ENCODE peak calls at places on chromosome 3, in seven cellular contexts. One of them, this sample, is unnamed.
A peak's percentile ranks its signal among the peaks of the same experiment; 100 is the strongest.

GRCh38 chr3:62527484-62527883 is 154.1 kb upstream of the FEZF2 start:
- DNase-seq in IMR-90: no peak
- DNase-seq in neuronal stem cell: no peak
- DNase-seq in mesenchymal stem cell: no peak
- DNase-seq in H9: no peak
- DNase-seq in H1: no peak
- DNase-seq in trophoblast cell: no peak
- DNase-seq in this sample: peak; percentile 48

GRCh38 chr3:145952541-145952940 is 208.4 kb downstream of the PLOD2 start:
- DNase-seq in IMR-90: peak; percentile 57
- DNase-seq in neuronal stem cell: no peak
- DNase-seq in mesenchymal stem cell: peak; percentile 8
- DNase-seq in H9: no peak
- DNase-seq in H1: no peak
- DNase-seq in trophoblast cell: no peak
- DNase-seq in this sample: no peak

GRCh38 chr3:101074518-101074917 is 81.3 kb upstream of the ABI3BP start:
- DNase-seq in IMR-90: no peak
- DNase-seq in neuronal stem cell: no peak
- DNase-seq in mesenchymal stem cell: no peak
- DNase-seq in H9: no peak
- DNase-seq in H1: no peak
- DNase-seq in trophoblast cell: no peak
- DNase-seq in this sample: no peak

GRCh38 chr3:171169866-171170265 is 143.3 kb upstream of the SLC2A2 start:
- DNase-seq in IMR-90: no peak
- DNase-seq in neuronal stem cell: no peak
- DNase-seq in mesenchymal stem cell: no peak
- DNase-seq in H9: no peak
- DNase-seq in H1: no peak
- DNase-seq in trophoblast cell: no peak
- DNase-seq in this sample: no peak

GRCh38 chr3:193040836-193041672 is 123.4 kb upstream of the MB21D2 start:
- DNase-seq in IMR-90: peak; percentile 60
- DNase-seq in neuronal stem cell: peak; percentile 11
- DNase-seq in mesenchymal stem cell: peak; percentile 71
- DNase-seq in H9: no peak
- DNase-seq in H1: no peak
- DNase-seq in trophoblast cell: no peak
- DNase-seq in this sample: peak; percentile 74

GRCh38 chr3:102400142-102400541 is 34.7 kb upstream of the ZPLD1 start:
- DNase-seq in IMR-90: peak; percentile 71
- DNase-seq in neuronal stem cell: no peak
- DNase-seq in mesenchymal stem cell: peak; percentile 2
- DNase-seq in H9: no peak
- DNase-seq in H1: no peak
- DNase-seq in trophoblast cell: no peak
- DNase-seq in this sample: no peak

GRCh38 chr3:45387636-45388348 is 584 bp upstream of the LARS2 start:
- DNase-seq in IMR-90: no peak
- DNase-seq in neuronal stem cell: no peak
- DNase-seq in mesenchymal stem cell: no peak
- DNase-seq in H9: no peak
- DNase-seq in H1: no peak
- DNase-seq in trophoblast cell: peak; percentile 65
- DNase-seq in this sample: no peak

GRCh38 chr3:126360714-126361060 is 3.5 kb upstream of the KLF15 start:
- DNase-seq in IMR-90: no peak
- DNase-seq in neuronal stem cell: no peak
- DNase-seq in mesenchymal stem cell: no peak
- DNase-seq in H9: no peak
- DNase-seq in H1: no peak
- DNase-seq in trophoblast cell: no peak
- DNase-seq in this sample: no peak

GRCh38 chr3:158762701-158763100 is 30.4 kb upstream of the RARRES1 start:
- DNase-seq in IMR-90: no peak
- DNase-seq in neuronal stem cell: no peak
- DNase-seq in mesenchymal stem cell: no peak
- DNase-seq in H9: no peak
- DNase-seq in H1: no peak
- DNase-seq in trophoblast cell: no peak
- DNase-seq in this sample: no peak

GRCh38 chr3:116001063-116001765 is 377.9 kb downstream of the GAP43 start:
- DNase-seq in IMR-90: peak; percentile 30
- DNase-seq in neuronal stem cell: no peak
- DNase-seq in mesenchymal stem cell: no peak
- DNase-seq in H9: no peak
- DNase-seq in H1: no peak
- DNase-seq in trophoblast cell: no peak
- DNase-seq in this sample: no peak

GRCh38 chr3:99925584-99925983 is 107.9 kb downstream of the CMSS1 start:
- DNase-seq in IMR-90: peak; percentile 89
- DNase-seq in neuronal stem cell: no peak
- DNase-seq in mesenchymal stem cell: peak; percentile 77
- DNase-seq in H9: no peak
- DNase-seq in H1: no peak
- DNase-seq in trophoblast cell: no peak
- DNase-seq in this sample: no peak

GRCh38 chr3:188212308-188212969 is 58.5 kb downstream of the LPP start:
- DNase-seq in IMR-90: peak; percentile 89
- DNase-seq in neuronal stem cell: no peak
- DNase-seq in mesenchymal stem cell: peak; percentile 94
- DNase-seq in H9: no peak
- DNase-seq in H1: peak; percentile 38
- DNase-seq in trophoblast cell: no peak
- DNase-seq in this sample: peak; percentile 87

GRCh38 chr3:53996153-53996861 is 104.6 kb upstream of the SELENOK start:
- DNase-seq in IMR-90: no peak
- DNase-seq in neuronal stem cell: no peak
- DNase-seq in mesenchymal stem cell: no peak
- DNase-seq in H9: no peak
- DNase-seq in H1: no peak
- DNase-seq in trophoblast cell: peak; percentile 87
- DNase-seq in this sample: peak; percentile 42

GRCh38 chr3:75332784-75333183 is 331.3 kb upstream of the FRG2C start:
- DNase-seq in IMR-90: peak; percentile 78
- DNase-seq in neuronal stem cell: no peak
- DNase-seq in mesenchymal stem cell: no peak
- DNase-seq in H9: no peak
- DNase-seq in H1: no peak
- DNase-seq in trophoblast cell: no peak
- DNase-seq in this sample: no peak

GRCh38 chr3:123102826-123103225 is 36.0 kb downstream of the PDIA5 start:
- DNase-seq in IMR-90: no peak
- DNase-seq in neuronal stem cell: no peak
- DNase-seq in mesenchymal stem cell: no peak
- DNase-seq in H9: no peak
- DNase-seq in H1: no peak
- DNase-seq in trophoblast cell: no peak
- DNase-seq in this sample: no peak

GRCh38 chr3:122112754-122113153 is 57.6 kb downstream of the CD86 start:
- DNase-seq in IMR-90: no peak
- DNase-seq in neuronal stem cell: no peak
- DNase-seq in mesenchymal stem cell: no peak
- DNase-seq in H9: no peak
- DNase-seq in H1: no peak
- DNase-seq in trophoblast cell: no peak
- DNase-seq in this sample: no peak

GRCh38 chr3:12135029-12135634 is 23.6 kb downstream of the TIMP4 start:
- DNase-seq in IMR-90: peak; percentile 64
- DNase-seq in neuronal stem cell: peak; percentile 33
- DNase-seq in mesenchymal stem cell: peak; percentile 67
- DNase-seq in H9: peak; percentile 76
- DNase-seq in H1: peak; percentile 17
- DNase-seq in trophoblast cell: peak; percentile 51
- DNase-seq in this sample: peak; percentile 70

GRCh38 chr3:183809209-183809608 is 16.2 kb downstream of the MAP6D1 start:
- DNase-seq in IMR-90: no peak
- DNase-seq in neuronal stem cell: no peak
- DNase-seq in mesenchymal stem cell: no peak
- DNase-seq in H9: no peak
- DNase-seq in H1: no peak
- DNase-seq in trophoblast cell: no peak
- DNase-seq in this sample: no peak

GRCh38 chr3:151379083-151379734 is 5.3 kb downstream of the P2RY12 start:
- DNase-seq in IMR-90: no peak
- DNase-seq in neuronal stem cell: peak; percentile 11
- DNase-seq in mesenchymal stem cell: peak; percentile 28
- DNase-seq in H9: peak; percentile 65
- DNase-seq in H1: no peak
- DNase-seq in trophoblast cell: no peak
- DNase-seq in this sample: peak; percentile 60

GRCh38 chr3:71576966-71577459 is 6.5 kb downstream of the FOXP1 start:
- DNase-seq in IMR-90: no peak
- DNase-seq in neuronal stem cell: no peak
- DNase-seq in mesenchymal stem cell: no peak
- DNase-seq in H9: no peak
- DNase-seq in H1: no peak
- DNase-seq in trophoblast cell: no peak
- DNase-seq in this sample: no peak

GRCh38 chr3:159798951-159799350 is 189.7 kb upstream of the IL12A start:
- DNase-seq in IMR-90: peak; percentile 75
- DNase-seq in neuronal stem cell: no peak
- DNase-seq in mesenchymal stem cell: peak; percentile 82
- DNase-seq in H9: no peak
- DNase-seq in H1: no peak
- DNase-seq in trophoblast cell: peak; percentile 57
- DNase-seq in this sample: peak; percentile 65

GRCh38 chr3:18424213-18424861 is 802 bp downstream of the SATB1 start:
- DNase-seq in IMR-90: no peak
- DNase-seq in neuronal stem cell: no peak
- DNase-seq in mesenchymal stem cell: no peak
- DNase-seq in H9: peak; percentile 56
- DNase-seq in H1: no peak
- DNase-seq in trophoblast cell: no peak
- DNase-seq in this sample: no peak

GRCh38 chr3:187368765-187369450 is 723 bp downstream of the RTP4 start:
- DNase-seq in IMR-90: no peak
- DNase-seq in neuronal stem cell: no peak
- DNase-seq in mesenchymal stem cell: no peak
- DNase-seq in H9: no peak
- DNase-seq in H1: no peak
- DNase-seq in trophoblast cell: no peak
- DNase-seq in this sample: no peak

GRCh38 chr3:49616491-49616941 is 57.6 kb upstream of the APEH start:
- DNase-seq in IMR-90: peak; percentile 56
- DNase-seq in neuronal stem cell: no peak
- DNase-seq in mesenchymal stem cell: no peak
- DNase-seq in H9: peak; percentile 32
- DNase-seq in H1: no peak
- DNase-seq in trophoblast cell: no peak
- DNase-seq in this sample: no peak

GRCh38 chr3:8020047-8020446 is 481.6 kb upstream of the LMCD1 start:
- DNase-seq in IMR-90: no peak
- DNase-seq in neuronal stem cell: no peak
- DNase-seq in mesenchymal stem cell: no peak
- DNase-seq in H9: no peak
- DNase-seq in H1: no peak
- DNase-seq in trophoblast cell: no peak
- DNase-seq in this sample: no peak

GRCh38 chr3:18729671-18730070 is 304.5 kb upstream of the SATB1 start:
- DNase-seq in IMR-90: no peak
- DNase-seq in neuronal stem cell: no peak
- DNase-seq in mesenchymal stem cell: no peak
- DNase-seq in H9: no peak
- DNase-seq in H1: no peak
- DNase-seq in trophoblast cell: no peak
- DNase-seq in this sample: peak; percentile 12

GRCh38 chr3:53495518-53496501 is 1.4 kb downstream of the CACNA1D start:
- DNase-seq in IMR-90: no peak
- DNase-seq in neuronal stem cell: no peak
- DNase-seq in mesenchymal stem cell: no peak
- DNase-seq in H9: peak; percentile 45
- DNase-seq in H1: no peak
- DNase-seq in trophoblast cell: no peak
- DNase-seq in this sample: no peak

GRCh38 chr3:179884136-179884535 is 152.6 kb downstream of the PEX5L start:
- DNase-seq in IMR-90: no peak
- DNase-seq in neuronal stem cell: no peak
- DNase-seq in mesenchymal stem cell: no peak
- DNase-seq in H9: no peak
- DNase-seq in H1: no peak
- DNase-seq in trophoblast cell: no peak
- DNase-seq in this sample: no peak

GRCh38 chr3:29215948-29216347 is 64.9 kb upstream of the RBMS3 start:
- DNase-seq in IMR-90: peak; percentile 53
- DNase-seq in neuronal stem cell: no peak
- DNase-seq in mesenchymal stem cell: no peak
- DNase-seq in H9: no peak
- DNase-seq in H1: no peak
- DNase-seq in trophoblast cell: no peak
- DNase-seq in this sample: no peak

GRCh38 chr3:29212789-29213433 is 68.0 kb upstream of the RBMS3 start:
- DNase-seq in IMR-90: no peak
- DNase-seq in neuronal stem cell: no peak
- DNase-seq in mesenchymal stem cell: no peak
- DNase-seq in H9: no peak
- DNase-seq in H1: no peak
- DNase-seq in trophoblast cell: no peak
- DNase-seq in this sample: no peak
- H3K23ac ChIP-seq in IMR-90: no peak overlapping the region
- H3K23ac ChIP-seq in neuronal stem cell: no peak overlapping the region
- H3K23ac ChIP-seq in mesenchymal stem cell: no peak overlapping the region
- H3K23ac ChIP-seq in H9: no peak overlapping the region
- H3K23ac ChIP-seq in H1: no peak overlapping the region
- H3K23ac ChIP-seq in trophoblast cell: no peak overlapping the region
- H3K23ac ChIP-seq in this sample: no peak overlapping the region

GRCh38 chr3:142863965-142864924 is 24.6 kb downstream of the PCOLCE2 start:
- DNase-seq in IMR-90: no peak
- DNase-seq in neuronal stem cell: no peak
- DNase-seq in mesenchymal stem cell: no peak
- DNase-seq in H9: no peak
- DNase-seq in H1: no peak
- DNase-seq in trophoblast cell: no peak
- DNase-seq in this sample: no peak
- H3K23ac ChIP-seq in IMR-90: no peak overlapping the region
- H3K23ac ChIP-seq in neuronal stem cell: no peak overlapping the region
- H3K23ac ChIP-seq in mesenchymal stem cell: no peak overlapping the region
- H3K23ac ChIP-seq in H9: no peak overlapping the region
- H3K23ac ChIP-seq in H1: no peak overlapping the region
- H3K23ac ChIP-seq in trophoblast cell: no peak overlapping the region
- H3K23ac ChIP-seq in this sample: no peak overlapping the region

DNA sequence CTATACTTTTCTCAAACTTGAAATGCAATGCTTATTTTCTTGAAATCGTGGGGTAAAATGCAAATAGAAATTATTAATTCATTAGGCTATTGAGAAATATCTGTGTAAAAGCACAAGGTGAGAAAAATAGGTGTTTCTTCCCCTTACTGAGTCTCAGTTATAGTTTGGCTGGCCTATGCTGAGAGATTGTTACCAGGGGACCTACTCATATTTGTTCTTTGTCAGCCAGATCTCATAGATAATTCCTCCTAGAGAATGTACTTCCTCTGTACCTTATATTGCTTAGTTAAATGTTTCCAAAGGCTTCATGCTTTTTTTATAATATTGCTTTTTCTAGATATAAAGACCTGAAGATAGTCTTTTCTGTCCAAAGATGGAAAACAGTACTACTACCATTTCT is 60.0 kb upstream of the TRPC1 start:
- DNase-seq in IMR-90: no peak
- DNase-seq in neuronal stem cell: no peak
- DNase-seq in mesenchymal stem cell: no peak
- DNase-seq in H9: no peak
- DNase-seq in H1: no peak
- DNase-seq in trophoblast cell: no peak
- DNase-seq in this sample: no peak
- H3K23ac ChIP-seq in IMR-90: no peak overlapping the region
- H3K23ac ChIP-seq in neuronal stem cell: no peak overlapping the region
- H3K23ac ChIP-seq in mesenchymal stem cell: no peak overlapping the region
- H3K23ac ChIP-seq in H9: no peak overlapping the region
- H3K23ac ChIP-seq in H1: no peak overlapping the region
- H3K23ac ChIP-seq in trophoblast cell: no peak overlapping the region
- H3K23ac ChIP-seq in this sample: no peak overlapping the region

GRCh38 chr3:128456776-128457715 is 9.6 kb downstream of the DNAJB8 start:
- DNase-seq in IMR-90: no peak
- DNase-seq in neuronal stem cell: no peak
- DNase-seq in mesenchymal stem cell: no peak
- DNase-seq in H9: no peak
- DNase-seq in H1: no peak
- DNase-seq in trophoblast cell: no peak
- DNase-seq in this sample: peak; percentile 86
- H3K23ac ChIP-seq in IMR-90: no peak overlapping the region
- H3K23ac ChIP-seq in neuronal stem cell: peak overlapping the region; percentile 66
- H3K23ac ChIP-seq in mesenchymal stem cell: no peak overlapping the region
- H3K23ac ChIP-seq in H9: no peak overlapping the region
- H3K23ac ChIP-seq in H1: no peak overlapping the region
- H3K23ac ChIP-seq in trophoblast cell: no peak overlapping the region
- H3K23ac ChIP-seq in this sample: no peak overlapping the region